ENCODE peak calls at places on chromosomes 4 and X, in nine cellular contexts. C, U, Q, H, P, W, B, S and N are unnamed samples. For H3K4me1, the result is how much of the 10 kb centered on the place peaks cover.

GRCh38 chr4:6502147-6502546 is 29.7 kb upstream of the PPP2R2C start:
- DNase-seq in Q (no peak), B (no peak), W (no peak), P (no peak), S (no peak), H (no peak), C (no peak), U (no peak), N (no peak)

GRCh38 chr4:6562931-6563901 is 11.8 kb upstream of the MAN2B2 start:
- DNase-seq in H (no peak), P (peak), C (no peak), S (no peak), Q (peak), W (peak), U (no peak), B (no peak), N (no peak)

GRCh38 chr4:124318292-124318691 is 394.2 kb downstream of the ANKRD50 start:
- DNase-seq in Q (no peak), S (no peak), W (no peak), B (no peak), P (no peak), H (no peak), C (no peak), U (no peak), N (no peak)

GRCh38 chr4:37757705-37758104 is 68.8 kb upstream of the PGM2 start:
- DNase-seq in P (no peak), B (no peak), S (no peak), Q (no peak), U (no peak), H (no peak), C (no peak), W (no peak), N (no peak)

GRCh38 chr4:140286503-140286902 is 86.9 kb upstream of the SCOC start:
- DNase-seq in S (no peak), P (no peak), C (no peak), U (no peak), W (no peak), H (no peak), B (no peak), Q (no peak), N (peak)

GRCh38 chr4:168484626-168485025 is 4.3 kb upstream of the DDX60L start:
- DNase-seq in S (no peak), P (no peak), U (no peak), H (no peak), Q (peak), W (peak), C (peak), B (no peak), N (no peak)

GRCh38 chr4:185312699-185313098 is 83.0 kb downstream of the LRP2BP start:
- DNase-seq in H (no peak), S (no peak), B (no peak), Q (no peak), W (no peak), P (no peak), U (no peak), C (peak), N (no peak)

GRCh38 chr4:73856518-73856917 is 3.4 kb downstream of the PF4V1 start:
- DNase-seq in P (no peak), B (no peak), U (no peak), H (no peak), S (no peak), C (no peak), W (peak), Q (no peak), N (no peak)

GRCh38 chrX:145533534-145533933 is 284.1 kb upstream of the SLITRK2 start:
- DNase-seq in W (no peak), C (no peak), Q (no peak), B (no peak), S (no peak), H (no peak), U (no peak), P (no peak), N (no peak)

GRCh38 chr4:38855466-38855865 is 1.2 kb downstream of the TLR6 start:
- DNase-seq in Q (no peak), C (no peak), W (no peak), H (no peak), B (no peak), S (no peak), U (no peak), P (no peak), N (no peak)

GRCh38 chr4:76426272-76426671 is 5.3 kb upstream of the CCDC158 start:
- DNase-seq in U (no peak), P (no peak), B (no peak), S (no peak), H (no peak), Q (no peak), C (no peak), W (peak), N (no peak)

GRCh38 chr4:145154573-145154972 is 25.8 kb downstream of the OTUD4 start:
- DNase-seq in P (peak), C (peak), S (no peak), U (peak), B (no peak), Q (no peak), H (no peak), W (peak), N (peak)

GRCh38 chr4:38664704-38665401 is 854 bp downstream of the KLF3 start:
- DNase-seq in B (peak), W (peak), U (peak), Q (peak), C (peak), P (peak), H (peak), S (peak), N (peak)

GRCh38 chr4:121138014-121138413 is 26.1 kb downstream of the TNIP3 start:
- DNase-seq in W (no peak), H (no peak), C (no peak), S (no peak), U (no peak), B (no peak), P (no peak), Q (no peak), N (no peak)

GRCh38 chr4:185128272-185129119 is 14.6 kb upstream of the SLC25A4 start:
- DNase-seq in S (no peak), P (peak), W (no peak), C (no peak), B (no peak), U (no peak), H (no peak), Q (peak), N (peak)

GRCh38 chr4:185380320-185380719 is 15.4 kb downstream of the LRP2BP start:
- DNase-seq in C (no peak), W (no peak), B (no peak), H (no peak), P (no peak), Q (no peak), U (no peak), S (no peak), N (no peak)

GRCh38 chrX:54820737-54821136 is 13.2 kb downstream of the MAGED2 start:
- DNase-seq in C (no peak), B (no peak), W (no peak), S (no peak), U (no peak), P (no peak), Q (no peak), H (no peak), N (no peak)

DNA sequence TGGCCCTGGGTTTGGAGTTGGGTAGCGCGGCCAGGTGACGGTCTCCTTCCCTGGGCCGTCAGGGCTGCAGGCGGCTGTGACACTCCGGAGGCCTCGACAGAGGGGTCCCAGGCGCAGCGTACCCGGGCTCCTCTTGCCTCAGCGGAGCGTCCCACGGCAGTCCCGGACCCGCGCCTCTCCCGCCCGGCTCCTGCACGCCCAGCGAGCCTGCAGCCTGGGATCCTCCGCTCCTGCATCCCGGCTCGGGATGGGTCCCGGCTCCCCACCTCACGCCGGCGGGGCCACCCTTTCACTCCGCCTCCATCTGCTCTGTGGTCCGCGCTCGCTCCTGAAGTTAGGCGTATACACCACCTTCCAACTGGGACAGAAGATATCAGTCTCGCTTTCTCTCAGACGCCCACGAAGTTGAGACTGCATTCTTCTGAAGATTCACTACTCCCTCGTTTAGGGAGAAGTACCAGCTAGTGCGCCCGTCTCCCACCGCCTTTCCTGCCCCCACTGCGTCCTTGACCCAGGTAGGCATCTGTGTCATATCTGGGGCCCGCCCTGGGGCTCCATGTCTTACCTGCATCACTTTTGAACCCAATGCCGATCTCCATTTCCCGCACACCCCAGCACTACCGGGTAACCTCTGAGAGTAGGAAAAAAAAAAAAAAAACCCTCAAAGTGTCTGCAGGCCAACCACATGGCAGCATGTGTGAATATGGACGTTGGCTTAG is 32.3 kb upstream of the KDR start:
- DNase-seq in C (no peak), Q (no peak), U (no peak), S (no peak), P (no peak), H (no peak), B (no peak), W (no peak), N (no peak)
- H3K4me3 ChIP-seq in C (peak), Q (no peak), U (no peak), S (no peak), P (no peak), H (no peak), B (no peak), W (no peak), N (no peak)

GRCh38 chrX:100449696-100450606 is 39.9 kb upstream of the PCDH19 start:
- DNase-seq in Q (no peak), B (no peak), P (no peak), C (no peak), H (no peak), S (no peak), U (no peak), W (peak), N (peak)
- TF ChIP-seq CTCF in Q (no peak), B (no peak), P (no peak), C (no peak), H (no peak), S (no peak), U (no peak), W (no peak), N (no peak)

GRCh38 chrX:134543201-134543797 is 83.3 kb downstream of the HPRT1 start:
- DNase-seq in B (no peak), S (no peak), U (no peak), Q (no peak), P (no peak), C (no peak), H (no peak), W (peak), N (no peak)
- H3K4me1 ChIP-seq in B (under half), S (under half), U (under half), Q (under half), P (under half), C (under half), H (under half), W (under half), N (under half)

DNA sequence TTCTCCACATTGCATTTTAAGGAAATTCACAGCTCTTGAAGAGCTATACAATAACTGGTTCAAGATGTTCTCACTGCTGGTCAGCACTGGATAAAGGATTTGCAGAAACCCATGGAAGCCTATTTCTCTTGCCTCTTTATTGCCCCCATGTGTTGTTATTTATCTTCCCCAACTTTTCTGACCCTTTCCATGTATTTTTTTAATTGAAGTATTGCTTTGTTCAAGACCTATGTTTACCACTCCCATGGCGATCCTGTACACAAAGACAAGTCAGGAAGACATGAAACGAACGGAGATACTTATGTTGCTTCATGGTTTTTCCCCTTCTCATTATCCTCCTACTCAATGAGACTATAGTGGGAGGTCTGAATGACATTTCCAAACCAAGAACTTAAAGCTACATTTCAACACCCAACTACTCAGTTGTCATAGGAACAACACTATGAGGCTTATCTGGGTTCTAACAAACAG is 566.4 kb upstream of the DIPK2B start:
- DNase-seq in U (no peak), W (peak), B (no peak), S (no peak), C (peak), P (no peak), Q (no peak), H (no peak), N (no peak)
- H3K4me3 ChIP-seq in U (no peak), W (peak), B (peak), S (peak), C (peak), P (no peak), Q (peak), H (peak), N (peak)

GRCh38 chr4:22287626-22288025 is 228.2 kb downstream of the ADGRA3 start:
- DNase-seq in Q (no peak), P (no peak), B (no peak), W (no peak), U (no peak), C (no peak), H (no peak), S (no peak), N (no peak)
- TF ChIP-seq CTCF in Q (no peak), P (no peak), B (no peak), W (no peak), U (no peak), C (no peak), H (no peak), S (no peak), N (no peak)

GRCh38 chr4:86975927-86976326 is 41.1 kb downstream of the AFF1 start:
- DNase-seq in U (no peak), Q (no peak), S (no peak), H (no peak), W (no peak), B (no peak), P (no peak), C (no peak), N (no peak)

GRCh38 chr4:86973668-86974067 is 38.9 kb downstream of the AFF1 start:
- DNase-seq in W (no peak), P (no peak), H (no peak), U (no peak), C (no peak), S (no peak), Q (no peak), B (no peak), N (no peak)

GRCh38 chr4:86972997-86973396 is 38.2 kb downstream of the AFF1 start:
- DNase-seq in S (no peak), P (peak), C (no peak), U (no peak), B (peak), Q (peak), W (peak), H (peak), N (peak)

GRCh38 chr4:86976801-86977485 is 42.1 kb downstream of the AFF1 start:
- DNase-seq in S (no peak), P (no peak), W (peak), B (no peak), U (no peak), Q (no peak), C (no peak), H (no peak), N (no peak)

DNA sequence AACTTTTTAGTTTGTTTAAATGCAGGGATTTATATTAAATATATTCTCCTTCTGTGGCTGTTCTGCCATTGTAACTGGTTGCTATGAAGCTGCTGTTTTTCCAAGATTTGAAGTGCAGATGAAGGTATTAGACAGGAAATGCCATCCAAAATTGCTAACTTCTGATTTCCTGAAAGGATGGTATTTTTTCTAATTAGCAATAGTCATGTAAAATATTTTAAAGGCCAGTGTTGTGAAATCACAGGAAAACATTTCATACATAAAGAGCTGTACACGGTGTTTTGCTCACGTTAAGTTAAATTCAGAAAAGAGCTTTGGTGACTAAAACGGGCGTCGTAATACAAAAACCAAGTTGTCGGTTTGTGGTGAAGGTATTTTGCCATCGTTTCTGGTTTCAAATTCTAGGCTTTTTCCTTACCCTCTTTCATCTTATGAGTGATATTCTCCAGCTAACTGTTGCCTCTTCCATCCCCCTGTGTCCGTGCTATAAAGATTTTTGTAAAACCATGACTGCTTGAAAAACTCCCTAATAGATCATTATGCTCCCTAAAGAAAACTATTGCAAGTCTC is 39.8 kb downstream of the AFF1 start:
- DNase-seq in W (peak), Q (no peak), P (no peak), H (no peak), U (no peak), C (no peak), B (no peak), S (no peak), N (no peak)
- H3K4me1 ChIP-seq in W (half or more), Q (under half), P (under half), H (under half), U (under half), C (under half), B (under half), S (under half), N (under half)

DNA sequence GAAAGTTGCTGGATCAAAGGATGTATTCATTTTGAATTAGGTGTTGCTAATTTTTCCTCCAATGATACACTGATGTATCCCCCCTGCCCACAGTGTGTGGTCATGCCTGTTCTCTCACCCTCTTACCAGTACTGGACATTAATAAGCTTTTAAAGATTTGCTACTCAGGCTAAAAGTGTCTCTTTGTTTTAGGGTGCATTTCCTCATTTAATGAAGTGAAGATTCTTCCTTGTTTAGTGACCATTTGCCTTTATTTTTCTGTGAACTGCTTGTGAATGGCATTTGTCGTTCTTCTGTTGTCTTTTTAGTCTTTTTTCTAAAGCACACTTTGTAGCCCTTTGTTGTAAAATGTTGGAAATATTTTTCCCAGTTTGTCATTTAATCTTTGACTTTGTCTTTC is 5.0 kb downstream of the MSMO1 start:
- DNase-seq in W (no peak), S (no peak), H (no peak), Q (no peak), U (no peak), C (no peak), P (no peak), B (no peak), N (no peak)
- H3K4me3 ChIP-seq in W (no peak), S (no peak), H (no peak), Q (peak), U (no peak), C (no peak), P (peak), B (no peak), N (no peak)